ENCODE peak calls at places on chromosome 16, in seven cellular contexts. R is SK-N-SH, O is HepG2, A is GM12878, N is H1, I is K562, Q is GM12891. V is an unnamed sample.

GRCh38 chr16:57946181-57946801 is 24.6 kb downstream of the CNGB1 start:
- DNase-seq in R (peak), O (no peak), A (no peak), N (no peak), I (no peak), Q (no peak), V (no peak)

GRCh38 chr16:48049832-48050231 is 106.0 kb downstream of the ABCC12 start:
- DNase-seq in R (no peak), O (no peak), A (no peak), N (no peak), I (no peak), Q (no peak), V (no peak)

GRCh38 chr16:48231675-48232214 is 12.4 kb upstream of the LONP2 start:
- DNase-seq in R (peak), O (peak), A (no peak), N (peak), I (peak), Q (peak), V (no peak)

GRCh38 chr16:67305216-67306071 is 21.1 kb downstream of the KCTD19 start:
- DNase-seq in R (peak), O (no peak), A (no peak), N (no peak), I (peak), Q (no peak), V (no peak)

GRCh38 chr16:50533317-50533716 is 14.9 kb upstream of the NKD1 start:
- DNase-seq in R (no peak), O (no peak), A (no peak), N (peak), I (no peak), Q (no peak), V (no peak)

GRCh38 chr16:24070851-24071250 is 185.3 kb upstream of the CACNG3 start:
- DNase-seq in R (peak), O (peak), A (peak), N (peak), I (peak), Q (peak), V (peak)

GRCh38 chr16:25189305-25189704 is 27.4 kb upstream of the AQP8 start:
- DNase-seq in R (no peak), O (peak), A (no peak), N (no peak), I (no peak), Q (no peak), V (no peak)

GRCh38 chr16:10362077-10362863 is 23.6 kb upstream of the ATF7IP2 start:
- DNase-seq in R (no peak), O (peak), A (peak), N (no peak), I (peak), Q (no peak), V (no peak)

GRCh38 chr16:12081048-12081404 is 104.5 kb downstream of the SNX29 start:
- DNase-seq in R (no peak), O (no peak), A (no peak), N (no peak), I (no peak), Q (no peak), V (no peak)

GRCh38 chr16:19837331-19837943 is 47.2 kb downstream of the GPRC5B start:
- DNase-seq in R (no peak), O (no peak), A (no peak), N (no peak), I (no peak), Q (no peak), V (no peak)

GRCh38 chr16:80924372-80924978 is 82.2 kb downstream of the CMC2 start:
- DNase-seq in R (peak), O (peak), A (no peak), N (peak), I (peak), Q (peak), V (peak)

GRCh38 chr16:86925067-86925791 is 346.9 kb downstream of the FOXL1 start:
- DNase-seq in R (no peak), O (no peak), A (no peak), N (no peak), I (peak), Q (no peak), V (no peak)

GRCh38 chr16:28001642-28002041 is 61.9 kb downstream of the GSG1L start:
- DNase-seq in R (no peak), O (no peak), A (no peak), N (no peak), I (no peak), Q (no peak), V (no peak)

GRCh38 chr16:676565-677297 is 1.3 kb downstream of the RHBDL1 start:
- DNase-seq in R (no peak), O (no peak), A (no peak), N (peak), I (no peak), Q (no peak), V (no peak)

GRCh38 chr16:15857779-15858560 is 1.1 kb upstream of the MYH11 start:
- DNase-seq in R (peak), O (no peak), A (no peak), N (peak), I (no peak), Q (no peak), V (no peak)

GRCh38 chr16:75415169-75415908 is 18.0 kb downstream of the CFDP1 start:
- DNase-seq in R (no peak), O (no peak), A (no peak), N (no peak), I (no peak), Q (no peak), V (no peak)

GRCh38 chr16:12625716-12626115 is 178.0 kb downstream of the CPPED1 start:
- DNase-seq in R (no peak), O (no peak), A (no peak), N (no peak), I (no peak), Q (no peak), V (no peak)

GRCh38 chr16:83574388-83574787 is 233.4 kb upstream of the HSBP1 start:
- DNase-seq in R (no peak), O (no peak), A (no peak), N (no peak), I (no peak), Q (no peak), V (no peak)

GRCh38 chr16:60214321-60214720 is 1480.2 kb upstream of the GOT2 start:
- DNase-seq in R (no peak), O (no peak), A (no peak), N (no peak), I (no peak), Q (no peak), V (no peak)

GRCh38 chr16:29820271-29820701 is at the start of gene MVP:
- DNase-seq in R (peak), O (no peak), A (no peak), N (peak), I (peak), Q (peak), V (peak)

GRCh38 chr16:27330542-27330941 is 16.8 kb downstream of the IL4R start:
- DNase-seq in R (no peak), O (no peak), A (no peak), N (no peak), I (no peak), Q (no peak), V (no peak)

GRCh38 chr16:48057085-48057484 is 98.7 kb downstream of the ABCC12 start:
- DNase-seq in R (no peak), O (no peak), A (no peak), N (no peak), I (no peak), Q (no peak), V (no peak)

GRCh38 chr16:79064259-79064658 is 536.3 kb downstream of the MAF start:
- DNase-seq in R (no peak), O (no peak), A (no peak), N (no peak), I (no peak), Q (no peak), V (no peak)

GRCh38 chr16:51131619-51132018 is 19.5 kb downstream of the SALL1 start:
- DNase-seq in R (no peak), O (no peak), A (no peak), N (peak), I (no peak), Q (no peak), V (no peak)

GRCh38 chr16:2062801-2063200 is 15.0 kb downstream of the TSC2 start:
- DNase-seq in R (no peak), O (no peak), A (no peak), N (no peak), I (no peak), Q (no peak), V (no peak)

GRCh38 chr16:74608944-74609343 is 2.0 kb upstream of the GLG1 start:
- DNase-seq in R (no peak), O (no peak), A (no peak), N (no peak), I (no peak), Q (no peak), V (no peak)

GRCh38 chr16:2838928-2839327 is 8.8 kb downstream of the ZG16B start:
- DNase-seq in R (peak), O (peak), A (no peak), N (peak), I (peak), Q (peak), V (peak)

GRCh38 chr16:57025941-57026777 is 36.8 kb downstream of the NLRC5 start:
- DNase-seq in R (no peak), O (no peak), A (no peak), N (no peak), I (no peak), Q (no peak), V (no peak)

GRCh38 chr16:84271866-84272265 is 22.8 kb upstream of the WFDC1 start:
- DNase-seq in R (no peak), O (no peak), A (no peak), N (no peak), I (no peak), Q (no peak), V (no peak)

GRCh38 chr16:12235110-12235509 is 258.6 kb downstream of the SNX29 start:
- DNase-seq in R (no peak), O (no peak), A (no peak), N (no peak), I (no peak), Q (no peak), V (no peak)

GRCh38 chr16:73095142-73095791 is 47.3 kb upstream of the ZFHX3 start:
- DNase-seq in R (peak), O (no peak), A (no peak), N (no peak), I (no peak), Q (no peak), V (no peak)

GRCh38 chr16:80803341-80804060 is 897 bp downstream of the CDYL2 start:
- DNase-seq in R (peak), O (no peak), A (no peak), N (peak), I (peak), Q (peak), V (peak)

GRCh38 chr16:89018605-89019158 is 41.7 kb upstream of the CBFA2T3 start:
- DNase-seq in R (no peak), O (no peak), A (no peak), N (no peak), I (no peak), Q (no peak), V (no peak)

GRCh38 chr16:89019511-89019910 is 42.5 kb upstream of the CBFA2T3 start:
- DNase-seq in R (no peak), O (no peak), A (no peak), N (no peak), I (no peak), Q (no peak), V (no peak)

GRCh38 chr16:89020925-89021595 is 44.1 kb upstream of the CBFA2T3 start:
- DNase-seq in R (no peak), O (no peak), A (no peak), N (no peak), I (no peak), Q (no peak), V (no peak)

GRCh38 chr16:89022051-89022836 is 45.2 kb upstream of the CBFA2T3 start:
- DNase-seq in R (no peak), O (no peak), A (no peak), N (no peak), I (no peak), Q (no peak), V (no peak)

DNA sequence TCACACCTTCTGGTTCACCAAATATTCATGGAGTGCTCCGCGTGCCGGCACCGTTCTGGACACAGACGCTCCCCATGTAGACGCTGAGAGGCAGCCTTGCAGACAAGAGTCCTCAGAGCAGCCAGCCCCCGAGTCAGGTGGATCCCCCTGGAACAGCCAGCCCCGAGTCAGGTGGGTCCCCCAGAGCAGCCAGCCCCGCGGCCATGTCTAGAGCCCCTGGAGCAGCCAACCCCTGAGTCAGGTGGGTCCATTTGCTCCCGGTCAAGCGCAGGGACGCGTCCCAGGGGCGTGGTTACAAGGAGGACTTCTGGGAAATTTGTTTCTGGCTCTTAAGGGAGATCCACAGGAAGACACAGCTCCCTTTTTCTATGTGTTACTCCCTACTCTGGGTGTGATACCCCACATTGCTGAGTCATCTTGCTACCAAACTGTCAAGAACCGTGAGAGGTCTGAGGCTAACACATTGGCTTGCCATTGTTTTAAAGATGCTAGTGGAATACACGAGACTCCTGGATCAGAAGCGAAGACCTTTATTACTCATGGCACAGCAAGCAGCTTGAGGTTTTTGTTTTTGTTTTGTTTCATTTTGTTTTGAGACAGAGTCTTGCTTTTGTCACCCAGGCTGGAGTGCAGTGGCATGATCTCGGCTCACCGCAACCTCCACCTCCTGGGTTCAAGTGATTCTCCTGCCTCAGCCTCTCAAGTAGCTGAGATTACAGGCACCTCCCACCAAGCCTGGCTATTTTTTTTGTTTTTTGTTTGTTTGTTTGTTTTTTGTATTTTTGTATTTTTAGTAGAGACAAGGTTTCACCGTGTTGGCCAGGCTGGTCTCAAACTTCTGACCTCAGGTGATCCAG is 43.3 kb upstream of the CBFA2T3 start:
- DNase-seq in R (no peak), O (no peak), A (peak), N (no peak), I (peak), Q (peak), V (no peak)
- TF ChIP-seq TAF1 in R (no peak), O (no peak), A (no peak), N (no peak), I (no peak), Q (no peak), V (no peak)

GRCh38 chr16:54241525-54241924 is 45.1 kb downstream of the IRX3 start:
- DNase-seq in R (no peak), O (no peak), A (no peak), N (no peak), I (no peak), Q (no peak), V (no peak)

GRCh38 chr16:54233626-54234025 is 53.0 kb downstream of the IRX3 start:
- DNase-seq in R (no peak), O (no peak), A (no peak), N (no peak), I (no peak), Q (no peak), V (no peak)

GRCh38 chr16:54239441-54239840 is 47.1 kb downstream of the IRX3 start:
- DNase-seq in R (no peak), O (no peak), A (no peak), N (no peak), I (no peak), Q (no peak), V (no peak)

GRCh38 chr16:54240180-54241125 is 46.1 kb downstream of the IRX3 start:
- DNase-seq in R (no peak), O (no peak), A (no peak), N (no peak), I (no peak), Q (no peak), V (no peak)

GRCh38 chr16:54236761-54237160 is 49.8 kb downstream of the IRX3 start:
- DNase-seq in R (no peak), O (no peak), A (no peak), N (no peak), I (no peak), Q (no peak), V (no peak)
- TF ChIP-seq TAF1 in R (no peak), O (no peak), A (no peak), N (no peak), I (no peak), Q (no peak), V (no peak)

DNA sequence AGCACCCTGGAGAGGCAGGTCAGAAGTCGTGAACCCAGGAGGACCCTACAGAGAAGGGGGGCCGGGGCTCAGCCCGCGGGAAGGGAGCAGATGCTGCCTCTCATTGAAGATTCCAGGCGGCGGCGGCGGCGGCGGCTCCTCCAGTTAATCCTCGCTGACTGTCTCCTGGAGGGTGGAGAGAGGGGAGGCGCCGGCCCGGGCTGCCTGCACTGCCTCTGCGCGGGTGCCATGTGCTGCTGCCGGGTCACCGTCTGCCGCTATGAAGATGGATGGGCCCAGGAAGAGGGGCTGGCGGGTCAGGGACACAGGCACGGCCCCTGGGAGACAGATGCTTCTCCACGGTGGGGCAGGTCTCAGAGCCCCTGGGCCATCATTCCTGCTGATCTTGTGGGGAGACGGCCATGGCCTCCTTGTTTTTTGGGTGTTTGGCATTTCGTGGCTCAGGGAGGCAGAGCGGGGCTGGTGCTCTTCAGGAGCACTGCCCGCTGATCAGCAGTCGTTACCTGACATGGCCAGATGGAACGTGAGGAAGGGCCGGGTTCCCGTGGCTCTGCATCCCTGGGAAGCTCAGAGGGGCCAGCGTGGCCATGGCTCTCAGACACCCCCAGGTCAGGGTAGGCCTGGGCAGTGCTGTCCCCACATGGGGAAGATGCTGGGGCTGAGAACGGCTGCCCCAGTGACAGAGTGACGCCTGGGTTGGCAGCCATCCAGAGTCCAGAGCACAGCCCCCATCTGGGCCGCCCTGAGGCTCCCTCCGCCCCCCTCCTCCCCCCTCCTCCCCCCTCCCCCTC is 36.1 kb downstream of the GINS2 start:
- DNase-seq in R (peak), O (peak), A (no peak), N (no peak), I (peak), Q (no peak), V (no peak)
- TF ChIP-seq TAF1 in R (no peak), O (no peak), A (no peak), N (no peak), I (no peak), Q (no peak), V (no peak)

GRCh38 chr16:49348408-49349176 is 25.0 kb upstream of the C16orf78 start:
- DNase-seq in R (no peak), O (no peak), A (no peak), N (no peak), I (peak), Q (no peak), V (no peak)
- TF ChIP-seq TAF1 in R (no peak), O (no peak), A (no peak), N (no peak), I (no peak), Q (no peak), V (no peak)

GRCh38 chr16:4639899-4640509 is 15.4 kb downstream of the MGRN1 start:
- DNase-seq in R (no peak), O (no peak), A (no peak), N (no peak), I (no peak), Q (no peak), V (no peak)
- TF ChIP-seq TAF1 in R (no peak), O (no peak), A (no peak), N (no peak), I (no peak), Q (no peak), V (no peak)

GRCh38 chr16:81997738-81998137 is 13.5 kb downstream of the SDR42E1 start:
- DNase-seq in R (no peak), O (peak), A (no peak), N (no peak), I (no peak), Q (no peak), V (no peak)
- TF ChIP-seq TAF1 in R (no peak), O (no peak), A (no peak), N (no peak), I (no peak), Q (no peak), V (no peak)